ENCODE peak calls at places on chromosomes 4 and X, in five cellular contexts. D is effector memory CD4-positive, alpha-beta T cell; C is A549; Q is T-cell; N is astrocyte of the spinal cord. A is an unnamed sample.

GRCh38 chr4:88514557-88515511 is 8.7 kb downstream of the PYURF start:
- DNase-seq in D (no peak), C (no peak), Q (no peak), N (no peak), A (no peak)

GRCh38 chr4:15963001-15963451 is at the start of gene FGFBP2:
- DNase-seq in D (no peak), C (peak; percentile 48), Q (peak; percentile 74), N (peak; percentile 43), A (peak; percentile 45)

GRCh38 chr4:174214102-174214878 is 69.2 kb downstream of the FBXO8 start:
- DNase-seq in D (no peak), C (no peak), Q (no peak), N (no peak), A (no peak)

GRCh38 chr4:158016511-158016910 is 156.3 kb downstream of the GASK1B start:
- DNase-seq in D (no peak), C (no peak), Q (no peak), N (peak; percentile 62), A (peak; percentile 15)

GRCh38 chr4:96936886-96937285 is 1097.0 kb downstream of the PDHA2 start:
- DNase-seq in D (no peak), C (no peak), Q (no peak), N (no peak), A (no peak)

GRCh38 chr4:168336837-168337549 is 18.4 kb upstream of the DDX60 start:
- DNase-seq in D (no peak), C (no peak), Q (no peak), N (no peak), A (no peak)

GRCh38 chr4:169791527-169792156 is 33.9 kb upstream of the HPF1 start:
- DNase-seq in D (no peak), C (peak; percentile 69), Q (peak; percentile 4), N (peak; percentile 73), A (peak; percentile 4)

GRCh38 chr4:174069848-174070330 is 213.6 kb downstream of the FBXO8 start:
- DNase-seq in D (no peak), C (no peak), Q (no peak), N (no peak), A (no peak)

GRCh38 chr4:182749768-182750167 is 167.4 kb downstream of the DCTD start:
- DNase-seq in D (no peak), C (no peak), Q (no peak), N (peak; percentile 26), A (no peak)

GRCh38 chr4:173528378-173529321 is 1.4 kb downstream of the HAND2 start:
- DNase-seq in D (no peak), C (no peak), Q (no peak), N (no peak), A (no peak)

GRCh38 chr4:158411180-158411721 is 110.4 kb upstream of the RXFP1 start:
- DNase-seq in D (no peak), C (no peak), Q (no peak), N (no peak), A (no peak)

GRCh38 chr4:148270600-148270999 is 171.6 kb downstream of the NR3C2 start:
- DNase-seq in D (no peak), C (no peak), Q (no peak), N (no peak), A (no peak)

GRCh38 chrX:54048413-54048812 is 4.1 kb upstream of the PHF8 start:
- DNase-seq in D (no peak), C (no peak), Q (no peak), N (no peak), A (no peak)

GRCh38 chr4:140799686-140800225 is 43.6 kb upstream of the TBC1D9 start:
- DNase-seq in D (no peak), C (no peak), Q (no peak), N (no peak), A (no peak)